ENCODE peak calls at places on chromosomes 16 and 17, in four cellular contexts. X is mesendoderm, R is IMR-90, D is H1. G is an unnamed sample.

GRCh38 chr16:27725271-27726010 is 175.5 kb downstream of the KATNIP start:
- DNase-seq in R (no peak), D (no peak), X (no peak), G (no peak)

GRCh38 chr17:27540300-27541105 is 84.3 kb downstream of the KSR1 start:
- DNase-seq in D (no peak), R (peak), X (no peak), G (no peak)

GRCh38 chr16:70157105-70157476 is 16.5 kb upstream of the CLEC18C start:
- DNase-seq in D (no peak), X (no peak), R (no peak), G (no peak)

GRCh38 chr17:72318131-72318530 is 197.3 kb downstream of the SOX9 start:
- DNase-seq in D (no peak), X (no peak), R (no peak), G (no peak)

GRCh38 chr16:69188716-69189115 is 1.8 kb downstream of the SNTB2 start:
- DNase-seq in X (peak), R (peak), D (no peak), G (no peak)

GRCh38 chr17:62676231-62676943 is 48.9 kb downstream of the MRC2 start:
- DNase-seq in X (no peak), D (no peak), R (no peak), G (no peak)

GRCh38 chr17:29663155-29663554 is 40.4 kb upstream of the CORO6 start:
- DNase-seq in X (peak), R (peak), D (no peak), G (peak)

GRCh38 chr16:11992594-11993524 is 16.3 kb downstream of the SNX29 start:
- DNase-seq in X (no peak), D (no peak), R (no peak), G (no peak)

GRCh38 chr16:54208262-54208661 is 78.3 kb downstream of the IRX3 start:
- DNase-seq in R (no peak), D (no peak), X (peak), G (no peak)

GRCh38 chr17:12421646-12422306 is 243.9 kb upstream of the MYOCD start:
- DNase-seq in R (peak), X (no peak), D (no peak), G (no peak)

GRCh38 chr16:84498859-84499620 is 5.4 kb downstream of the MEAK7 start:
- DNase-seq in R (no peak), X (no peak), D (no peak), G (no peak)

GRCh38 chr16:65909310-65910050 is 457.0 kb upstream of the CDH5 start:
- DNase-seq in X (no peak), D (no peak), R (no peak), G (no peak)

GRCh38 chr17:81379523-81379942 is 15.7 kb upstream of the BAHCC1 start:
- DNase-seq in R (no peak), X (no peak), D (no peak), G (no peak)

GRCh38 chr17:81365148-81365600 is 30.1 kb upstream of the BAHCC1 start:
- DNase-seq in D (peak), X (peak), R (peak), G (peak)

GRCh38 chr17:28961391-28961790 is 10.1 kb upstream of the PHF12 start:
- DNase-seq in D (no peak), X (no peak), R (no peak), G (no peak)

GRCh38 chr17:58692239-58693055 is at the start of gene RAD51C:
- DNase-seq in R (peak), X (peak), D (peak), G (peak)

GRCh38 chr17:71757156-71757555 is 363.7 kb upstream of the SOX9 start:
- DNase-seq in D (no peak), X (no peak), R (no peak), G (no peak)

GRCh38 chr17:81918762-81919545 is 978 bp upstream of the SIRT7 start:
- DNase-seq in R (no peak), X (no peak), D (no peak), G (no peak)

GRCh38 chr17:19376799-19377198 is 1.5 kb upstream of the MAPK7 start:
- DNase-seq in X (no peak), R (no peak), D (no peak), G (no peak)

GRCh38 chr17:29433551-29433950 is 43.4 kb downstream of the TAOK1 start:
- DNase-seq in D (no peak), R (no peak), X (peak), G (no peak)

GRCh38 chr16:14119799-14120198 is 48.7 kb downstream of the MRTFB start:
- DNase-seq in R (no peak), D (no peak), X (no peak), G (no peak)

GRCh38 chr17:65022751-65023421 is 33.7 kb downstream of the GNA13 start:
- DNase-seq in X (no peak), D (no peak), R (peak), G (no peak)

GRCh38 chr17:54177606-54178308 is 355.0 kb downstream of the KIF2B start:
- DNase-seq in D (no peak), X (no peak), R (no peak), G (no peak)

GRCh38 chr17:57940653-57941329 is 14.4 kb downstream of the CUEDC1 start:
- DNase-seq in X (no peak), D (no peak), R (no peak), G (no peak)

GRCh38 chr16:56776562-56776961 is 46.6 kb downstream of the NUP93 start:
- DNase-seq in X (no peak), R (no peak), D (no peak), G (no peak)

DNA sequence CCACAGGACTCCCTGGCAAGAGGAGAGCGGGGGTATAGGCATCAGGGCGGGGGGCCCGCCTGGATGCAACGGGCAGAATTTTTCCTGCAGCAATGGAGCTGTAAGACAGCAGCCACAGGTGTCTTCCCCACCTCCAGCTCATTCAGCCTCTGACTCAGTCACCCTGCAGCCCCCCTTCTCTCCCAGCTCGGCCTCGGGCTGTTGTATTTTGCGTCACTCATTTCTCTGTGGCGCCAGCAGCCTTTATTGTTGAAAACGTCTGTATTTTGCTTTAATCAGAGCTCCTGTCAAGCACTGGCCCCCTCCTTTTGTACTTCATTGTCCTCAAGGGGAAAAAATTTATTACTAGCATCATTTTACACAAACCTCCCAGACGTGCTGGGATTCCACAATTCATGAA is 117.7 kb downstream of the WSCD1 start:
- DNase-seq in X (no peak), D (no peak), R (no peak), G (peak)
- H4K5ac ChIP-seq in X (no peak), D (no peak), R (no peak), G (no peak)

GRCh38 chr16:46649571-46649970 is 28.4 kb upstream of the SHCBP1 start:
- DNase-seq in D (no peak), R (peak), X (no peak), G (no peak)
- H3K4ac ChIP-seq in D (no peak), R (peak), X (no peak), G (no peak)

GRCh38 chr16:89848974-89849373 is 20.7 kb downstream of the SPIRE2 start:
- DNase-seq in R (no peak), X (no peak), D (no peak), G (no peak)
- H2BK5ac ChIP-seq in R (no peak), X (no peak), D (no peak), G (no peak)

GRCh38 chr17:21689604-21690003 is 2.7 kb upstream of the KCNJ18 start:
- DNase-seq in D (no peak), X (no peak), R (peak), G (no peak)
- H4K5ac ChIP-seq in D (no peak), X (no peak), R (no peak), G (no peak)

GRCh38 chr16:89562027-89562599 is 1.6 kb downstream of the RPL13 start:
- DNase-seq in D (no peak), R (no peak), X (no peak), G (no peak)
- H3K4ac ChIP-seq in D (no peak), R (no peak), X (no peak), G (no peak)

GRCh38 chr16:64621616-64622015 is 500.2 kb downstream of the CDH11 start:
- DNase-seq in D (no peak), X (no peak), R (no peak), G (no peak)

GRCh38 chr16:64629622-64630021 is 492.2 kb downstream of the CDH11 start:
- DNase-seq in R (no peak), X (no peak), D (no peak), G (no peak)

GRCh38 chr16:64627781-64628180 is 494.1 kb downstream of the CDH11 start:
- DNase-seq in X (no peak), D (no peak), R (no peak), G (no peak)

GRCh38 chr16:64626771-64627170 is 495.1 kb downstream of the CDH11 start:
- DNase-seq in R (peak), X (no peak), D (no peak), G (no peak)

DNA sequence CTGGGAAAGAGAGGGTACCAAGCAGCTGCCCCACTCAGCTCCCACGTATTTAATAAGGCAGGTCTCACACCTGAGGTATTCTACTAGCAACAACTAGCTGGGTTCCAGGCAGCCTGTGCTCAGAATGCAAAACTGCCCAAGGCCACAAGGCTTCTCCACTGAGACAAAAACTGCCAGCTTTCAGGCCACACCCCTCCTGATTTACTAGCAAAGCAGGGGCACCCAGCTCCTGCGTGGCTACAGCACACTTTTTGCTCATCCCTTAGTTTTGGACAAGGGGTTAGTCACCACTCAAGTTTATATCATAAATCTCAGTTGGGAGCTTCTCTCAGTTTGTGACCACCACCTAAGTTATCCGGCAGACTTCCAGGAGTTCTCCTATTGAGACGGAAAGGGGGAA is 494.6 kb downstream of the CDH11 start:
- DNase-seq in R (no peak), D (peak), X (peak), G (peak)
- H2BK5ac ChIP-seq in R (no peak), D (no peak), X (no peak), G (no peak)

GRCh38 chr16:86078121-86078600 is 179.2 kb downstream of the IRF8 start:
- DNase-seq in R (no peak), X (no peak), D (no peak), G (peak)
- H4K5ac ChIP-seq in R (no peak), X (no peak), D (no peak), G (no peak)

GRCh38 chr16:1079341-1079740 is 6.8 kb downstream of the SSTR5 start:
- DNase-seq in R (no peak), D (no peak), X (no peak), G (no peak)

GRCh38 chr16:1081734-1082265 is 9.3 kb downstream of the SSTR5 start:
- DNase-seq in R (no peak), D (no peak), X (no peak), G (no peak)

GRCh38 chr16:1079786-1080525 is 7.4 kb downstream of the SSTR5 start:
- DNase-seq in X (no peak), D (no peak), R (no peak), G (no peak)

GRCh38 chr16:1082266-1082951 is 9.9 kb downstream of the SSTR5 start:
- DNase-seq in R (peak), X (no peak), D (no peak), G (no peak)

DNA sequence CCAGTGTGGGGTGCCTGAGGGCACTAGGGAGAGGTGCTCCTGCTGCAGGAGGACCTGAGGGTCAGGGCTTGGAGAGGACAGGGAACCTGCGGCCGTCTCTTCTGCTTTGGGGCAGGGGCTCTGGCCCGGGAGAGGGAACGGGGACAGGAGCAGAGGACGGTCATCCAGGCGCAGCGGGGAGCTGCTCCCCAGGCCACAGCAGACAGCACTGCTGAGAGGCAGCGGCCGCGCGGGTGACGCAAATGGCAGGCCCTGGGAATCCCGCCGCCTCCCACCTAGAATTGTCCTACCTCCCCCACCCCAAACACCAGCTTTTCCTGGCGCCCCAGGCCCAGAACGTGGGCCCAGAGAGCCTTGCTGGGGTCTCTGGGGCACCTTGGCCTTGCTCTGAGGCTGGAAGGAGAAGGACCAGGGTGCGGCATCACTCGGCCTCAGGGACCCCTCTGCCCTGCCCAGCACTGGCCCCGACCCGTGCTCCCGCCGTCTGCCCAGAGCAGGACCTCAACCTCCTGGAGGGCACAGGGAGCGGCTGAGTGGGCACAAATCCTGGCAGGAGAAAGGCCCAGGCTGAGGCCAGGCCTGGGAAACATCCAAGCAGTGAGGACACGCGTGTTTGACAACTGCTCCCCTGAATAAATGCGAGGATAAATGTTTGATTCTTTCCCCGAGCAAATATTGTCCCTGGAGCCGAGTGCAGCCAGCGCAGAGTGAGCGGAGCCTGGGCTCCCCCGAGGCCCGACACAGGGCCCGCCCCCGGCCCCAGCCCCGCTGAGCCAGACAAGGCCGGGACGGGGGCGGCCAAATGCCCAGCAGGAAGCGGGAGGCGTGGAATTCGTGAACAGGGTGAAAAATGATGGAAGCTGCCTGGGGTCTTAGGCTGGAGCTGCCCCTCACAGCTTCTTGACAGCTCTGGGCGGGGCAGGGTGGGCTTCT is 8.5 kb downstream of the SSTR5 start:
- DNase-seq in R (no peak), X (peak), D (no peak), G (no peak)
- H3K4ac ChIP-seq in R (no peak), X (no peak), D (no peak), G (no peak)

G was measured in H9.